ENCODE peak calls at places on chromosomes 1 and 21, in four cellular contexts. A is fibroblast of pulmonary artery; F is ELR; C is effector memory CD4-positive, alpha-beta T cell. Z is an unnamed sample.

GRCh38 chr1:118504867-118505266 is 319.8 kb upstream of the SPAG17 start:
- DNase-seq in A (no peak), F (no peak), C (no peak), Z (no peak)

GRCh38 chr1:72432645-72433267 is 150.4 kb upstream of the NEGR1 start:
- DNase-seq in A (no peak), F (no peak), C (no peak), Z (no peak)

GRCh38 chr1:174875306-174875705 is 124.4 kb upstream of the CACYBP start:
- DNase-seq in A (no peak), F (no peak), C (peak), Z (no peak)

GRCh38 chr1:162011337-162012012 is 12.2 kb downstream of the OLFML2B start:
- DNase-seq in A (no peak), F (no peak), C (no peak), Z (peak)

GRCh38 chr1:170685166-170685565 is 21.2 kb downstream of the PRRX1 start:
- DNase-seq in A (no peak), F (peak), C (no peak), Z (peak)

GRCh38 chr1:214281030-214281901 is at the start of gene SMYD2:
- DNase-seq in A (peak), F (peak), C (peak), Z (peak)

GRCh38 chr1:203129501-203130231 is 2.1 kb downstream of the ADORA1 start:
- DNase-seq in A (no peak), F (no peak), C (no peak), Z (no peak)

GRCh38 chr1:47324682-47325081 is 8.9 kb upstream of the CMPK1 start:
- DNase-seq in A (no peak), F (no peak), C (no peak), Z (no peak)

GRCh38 chr1:171441278-171441677 is 44.1 kb upstream of the PRRC2C start:
- DNase-seq in A (peak), F (peak), C (no peak), Z (peak)

GRCh38 chr1:199123615-199124014 is 484.8 kb downstream of the PTPRC start:
- DNase-seq in A (peak), F (peak), C (no peak), Z (peak)

GRCh38 chr1:903721-904270 is 19.9 kb upstream of the SAMD11 start:
- DNase-seq in A (no peak), F (no peak), C (no peak), Z (no peak)

GRCh38 chr1:111517464-111518225 is 14.2 kb upstream of the ADORA3 start:
- DNase-seq in A (no peak), F (no peak), C (no peak), Z (no peak)

GRCh38 chr1:234114648-234115307 is 210.3 kb downstream of the SLC35F3 start:
- DNase-seq in A (peak), F (peak), C (no peak), Z (peak)

GRCh38 chr1:205934788-205935187 is 8.5 kb downstream of the SLC26A9 start:
- DNase-seq in A (no peak), F (no peak), C (no peak), Z (no peak)

GRCh38 chr1:178634445-178634844 is 90.6 kb upstream of the RALGPS2 start:
- DNase-seq in A (no peak), F (no peak), C (no peak), Z (no peak)

GRCh38 chr1:218462591-218462990 is 117.5 kb downstream of the TGFB2 start:
- DNase-seq in A (peak), F (no peak), C (no peak), Z (no peak)

GRCh38 chr1:53449026-53449425 is 10.2 kb upstream of the DMRTB1 start:
- DNase-seq in A (peak), F (peak), C (no peak), Z (peak)

GRCh38 chr1:85463666-85464496 is 1.1 kb downstream of the DDAH1 start:
- DNase-seq in A (peak), F (peak), C (no peak), Z (no peak)

GRCh38 chr1:13965770-13966398 is 265.9 kb downstream of the PRDM2 start:
- DNase-seq in A (peak), F (peak), C (no peak), Z (peak)

GRCh38 chr1:16375521-16376359 is 8.7 kb downstream of the SZRD1 start:
- DNase-seq in A (peak), F (peak), C (no peak), Z (no peak)

GRCh38 chr1:55378582-55378981 is 163.4 kb upstream of the USP24 start:
- DNase-seq in A (peak), F (no peak), C (no peak), Z (peak)

GRCh38 chr1:48617227-48617626 is 145.2 kb upstream of the SPATA6 start:
- DNase-seq in A (peak), F (peak), C (no peak), Z (peak)

GRCh38 chr21:42846221-42846620 is 33.1 kb downstream of the WDR4 start:
- DNase-seq in A (no peak), F (no peak), C (no peak), Z (no peak)

Z was measured in fibroblast of mammary gland.